ENCODE peak calls at places on chromosomes 6 and 20, in ten cellular contexts. N, L, I, Q, A, S, X, Z, H and R are unnamed samples.

GRCh38 chr6:39992861-39993622 is 58.8 kb upstream of the MOCS1 start:
- DNase-seq in Q (no peak), L (no peak), Z (no peak), H (no peak), A (no peak), N (no peak), X (no peak), I (no peak), S (no peak), R (no peak)

GRCh38 chr6:23522751-23523527 is 603.1 kb upstream of the NRSN1 start:
- DNase-seq in N (no peak), Q (no peak), S (no peak), A (no peak), Z (no peak), X (no peak), H (no peak), L (no peak), I (no peak), R (no peak)

GRCh38 chr6:74991573-74992332 is 214.1 kb downstream of the COL12A1 start:
- DNase-seq in X (peak; percentile 8), I (no peak), Z (no peak), Q (peak; percentile 40), S (no peak), A (no peak), H (no peak), L (peak; percentile 58), N (no peak), R (no peak)

GRCh38 chr6:45185403-45186251 is 142.5 kb upstream of the RUNX2 start:
- DNase-seq in S (no peak), A (no peak), L (no peak), I (peak; percentile 40), Q (no peak), X (no peak), H (no peak), N (no peak), Z (no peak), R (no peak)

GRCh38 chr6:66986940-66987339 is 1279.9 kb upstream of the EYS start:
- DNase-seq in I (no peak), H (no peak), X (no peak), N (no peak), A (no peak), Z (no peak), Q (no peak), L (no peak), S (no peak), R (no peak)

GRCh38 chr6:25006565-25007001 is 70.8 kb upstream of the RIPOR2 start:
- DNase-seq in S (peak; percentile 28), I (peak; percentile 76), Q (peak; percentile 49), A (peak; percentile 68), N (no peak), X (no peak), L (no peak), Z (peak; percentile 79), H (peak; percentile 42), R (no peak)

GRCh38 chr6:97819680-97820079 is 536.7 kb upstream of the MMS22L start:
- DNase-seq in Q (no peak), H (no peak), X (no peak), N (no peak), A (no peak), I (no peak), Z (no peak), S (no peak), L (no peak), R (no peak)

GRCh38 chr6:39999006-39999867 is 65.0 kb upstream of the MOCS1 start:
- DNase-seq in L (no peak), N (no peak), H (no peak), A (no peak), Z (no peak), S (no peak), X (no peak), Q (no peak), I (no peak), R (no peak)

GRCh38 chr6:159089909-159090308 is 45.1 kb upstream of the TAGAP start:
- DNase-seq in S (no peak), N (no peak), H (peak; percentile 56), Q (no peak), I (peak; percentile 21), Z (no peak), L (no peak), A (no peak), X (no peak), R (no peak)

GRCh38 chr6:150448221-150448620 is 79.4 kb downstream of the IYD start:
- DNase-seq in S (no peak), Q (peak; percentile 20), I (no peak), A (no peak), H (no peak), X (no peak), L (no peak), N (no peak), Z (no peak), R (no peak)

GRCh38 chr20:59805786-59806577 is 127.5 kb downstream of the SYCP2 start:
- DNase-seq in H (no peak), L (no peak), A (no peak), Q (no peak), Z (no peak), I (no peak), S (no peak), X (peak; percentile 13), N (no peak), R (no peak)